ENCODE peak calls at places on chromosome 10, in seven cellular contexts. G is uterus, D is adrenal gland, U is mammary epithelial cell, B is K562, V is GM23248, A is esophagus squamous epithelium. J is an unnamed sample.

GRCh38 chr10:100529473-100530298 is at the start of gene NDUFB8:
- DNase-seq in G (peak), D (peak), U (peak), B (peak), V (peak), A (peak), J (peak)

GRCh38 chr10:72186213-72186612 is 29.6 kb upstream of the ANAPC16 start:
- DNase-seq in G (no peak), D (no peak), U (peak), B (no peak), V (peak), A (no peak), J (no peak)

GRCh38 chr10:25455980-25456567 is 281.3 kb downstream of the GPR158 start:
- DNase-seq in G (no peak), D (no peak), U (no peak), B (no peak), V (no peak), A (no peak), J (no peak)

GRCh38 chr10:133357293-133358151 is at the start of gene FUOM:
- DNase-seq in G (peak), D (peak), U (no peak), B (peak), V (peak), A (no peak), J (peak)

GRCh38 chr10:7288060-7288690 is 122.7 kb downstream of the SFMBT2 start:
- DNase-seq in G (no peak), D (no peak), U (no peak), B (peak), V (no peak), A (no peak), J (no peak)

GRCh38 chr10:47264797-47265281 is 35.2 kb upstream of the GDF10 start:
- DNase-seq in G (no peak), D (no peak), U (no peak), B (no peak), V (no peak), A (no peak), J (no peak)

GRCh38 chr10:132142396-132143161 is 44.2 kb upstream of the DPYSL4 start:
- DNase-seq in G (no peak), D (peak), U (peak), B (peak), V (peak), A (no peak), J (peak)

GRCh38 chr10:127216786-127217185 is 20.4 kb upstream of the INSYN2A start:
- DNase-seq in G (no peak), D (no peak), U (peak), B (no peak), V (peak), A (no peak), J (no peak)

GRCh38 chr10:78700413-78700812 is 368.4 kb upstream of the ZMIZ1 start:
- DNase-seq in G (peak), D (peak), U (no peak), B (no peak), V (peak), A (no peak), J (peak)

GRCh38 chr10:124059552-124059951 is 33.8 kb downstream of the CHST15 start:
- DNase-seq in G (no peak), D (no peak), U (no peak), B (no peak), V (no peak), A (no peak), J (no peak)

GRCh38 chr10:122853665-122854313 is 8.1 kb upstream of the CUZD1 start:
- DNase-seq in G (no peak), D (no peak), U (no peak), B (no peak), V (peak), A (no peak), J (no peak)

GRCh38 chr10:117590516-117590915 is 48.0 kb downstream of the EMX2 start:
- DNase-seq in G (no peak), D (no peak), U (no peak), B (no peak), V (peak), A (no peak), J (no peak)

GRCh38 chr10:126911301-126911700 is 6.1 kb downstream of the DOCK1 start:
- DNase-seq in G (no peak), D (no peak), U (no peak), B (no peak), V (no peak), A (no peak), J (no peak)

GRCh38 chr10:4812952-4813351 is 13.1 kb upstream of the AKR1E2 start:
- DNase-seq in G (peak), D (no peak), U (peak), B (no peak), V (peak), A (no peak), J (no peak)

GRCh38 chr10:11806706-11807105 is 16.4 kb upstream of the PROSER2 start:
- DNase-seq in G (no peak), D (no peak), U (no peak), B (no peak), V (no peak), A (no peak), J (no peak)

GRCh38 chr10:20898851-20899250 is 1.7 kb upstream of the NEBL start:
- DNase-seq in G (no peak), D (no peak), U (peak), B (no peak), V (no peak), A (no peak), J (no peak)

GRCh38 chr10:127715782-127716378 is 21.1 kb upstream of the FOXI2 start:
- DNase-seq in G (no peak), D (no peak), U (no peak), B (no peak), V (peak), A (no peak), J (peak)

GRCh38 chr10:86668297-86669165 is at the start of gene LDB3:
- DNase-seq in G (peak), D (no peak), U (no peak), B (no peak), V (no peak), A (no peak), J (peak)

GRCh38 chr10:110863956-110864355 is 7.8 kb upstream of the PDCD4 start:
- DNase-seq in G (no peak), D (no peak), U (no peak), B (no peak), V (no peak), A (no peak), J (no peak)
- H3K4me3 ChIP-seq in G (no peak), D (no peak), U (no peak), B (no peak), V (no peak), A (no peak), J (no peak)

GRCh38 chr10:102500621-102501149 is 1.8 kb downstream of the ACTR1A start:
- DNase-seq in G (no peak), D (no peak), U (no peak), B (no peak), V (no peak), A (no peak), J (no peak)
- H3K4me3 ChIP-seq in G (no peak), D (no peak), U (no peak), B (no peak), V (peak), A (no peak), J (no peak)

DNA sequence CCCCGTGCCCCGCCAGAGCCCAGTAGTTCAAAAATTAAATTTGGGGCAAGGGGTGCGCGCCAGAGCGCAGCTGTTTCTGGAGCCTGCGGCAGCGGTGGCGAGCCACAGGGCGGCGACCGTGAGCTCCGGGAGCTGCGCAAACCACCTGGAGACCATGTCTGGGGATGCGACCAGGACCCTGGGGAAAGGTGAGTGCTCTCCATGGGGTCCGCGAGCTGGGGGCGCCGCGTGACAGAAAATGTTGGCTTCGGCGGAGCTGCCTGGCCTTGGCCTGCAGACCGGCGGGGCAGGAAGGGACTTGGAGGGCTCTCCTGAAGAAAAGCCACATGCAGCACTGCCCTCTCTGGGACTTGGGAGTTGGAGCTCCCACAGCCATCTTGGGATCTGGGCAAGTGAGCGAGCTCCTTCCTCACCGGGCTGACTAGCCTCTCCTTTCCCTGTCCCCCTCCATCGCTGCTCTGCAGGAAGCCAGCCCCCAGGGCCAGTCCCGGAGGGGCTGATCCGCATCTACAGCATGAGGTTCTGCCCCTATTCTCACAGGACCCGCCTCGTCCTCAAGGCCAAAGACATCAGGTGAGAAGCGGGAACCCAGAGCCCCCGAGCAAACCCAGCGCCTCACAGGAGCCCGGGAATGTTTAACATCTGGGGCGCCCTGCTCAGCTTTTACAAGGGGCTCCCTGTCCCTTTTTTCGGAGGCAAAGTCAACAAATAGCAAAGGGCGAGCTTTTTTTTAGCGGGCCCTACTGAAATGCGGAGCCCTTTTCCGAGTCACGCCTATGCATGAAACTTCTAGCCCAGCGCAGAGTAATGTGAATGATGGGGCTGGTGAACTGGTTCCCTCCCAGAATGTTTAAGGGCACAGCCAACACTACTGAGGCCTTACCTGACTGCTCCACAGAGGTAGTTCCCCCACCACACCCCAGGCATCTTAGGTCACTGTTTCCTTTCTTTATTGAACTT is 6.1 kb downstream of the GSTO2 start:
- DNase-seq in G (no peak), D (no peak), U (peak), B (peak), V (peak), A (no peak), J (peak)
- H3K4me3 ChIP-seq in G (no peak), D (no peak), U (peak), B (no peak), V (peak), A (peak), J (no peak)

GRCh38 chr10:75592014-75592842 is 160.8 kb downstream of the LRMDA start:
- DNase-seq in G (no peak), D (no peak), U (no peak), B (no peak), V (no peak), A (no peak), J (no peak)
- H3K4me3 ChIP-seq in G (peak), D (no peak), U (no peak), B (no peak), V (no peak), A (peak), J (no peak)

GRCh38 chr10:5887641-5888040 is 2.1 kb downstream of the ANKRD16 start:
- DNase-seq in G (no peak), D (no peak), U (no peak), B (no peak), V (no peak), A (no peak), J (no peak)
- H3K4me3 ChIP-seq in G (no peak), D (no peak), U (no peak), B (peak), V (no peak), A (no peak), J (no peak)

GRCh38 chr10:31034041-31034918 is 2.6 kb upstream of the ZNF438 start:
- DNase-seq in G (no peak), D (no peak), U (peak), B (no peak), V (peak), A (no peak), J (no peak)

GRCh38 chr10:31031205-31031665 is 430 bp downstream of the ZNF438 start:
- DNase-seq in G (no peak), D (no peak), U (peak), B (peak), V (peak), A (no peak), J (no peak)

GRCh38 chr10:31031666-31032514 is at the start of gene ZNF438:
- DNase-seq in G (peak), D (peak), U (peak), B (peak), V (peak), A (peak), J (peak)

GRCh38 chr10:31032515-31033132 is 959 bp upstream of the ZNF438 start:
- DNase-seq in G (no peak), D (no peak), U (no peak), B (no peak), V (no peak), A (no peak), J (no peak)

GRCh38 chr10:31033166-31033565 is 1.5 kb upstream of the ZNF438 start:
- DNase-seq in G (no peak), D (no peak), U (no peak), B (no peak), V (peak), A (no peak), J (no peak)
- H3K4me3 ChIP-seq in G (peak), D (no peak), U (no peak), B (no peak), V (peak), A (peak), J (no peak)

GRCh38 chr10:61975107-61975932 is 73.8 kb downstream of the ARID5B start:
- DNase-seq in G (no peak), D (no peak), U (peak), B (no peak), V (peak), A (no peak), J (peak)
- H3K4me3 ChIP-seq in G (no peak), D (no peak), U (no peak), B (no peak), V (peak), A (no peak), J (peak)